ENCODE peak calls at places on chromosomes 12 and 14, in eight cellular contexts. G is NCI-H2029; N is iPS-NIHi11; Q is NCI-H748 treated with DMSO at 0.1 percent for 48 hours; X is HFFc6; C is stimulated activated naive CD4-positive, alpha-beta T cell; K is GM12891; V is Calu3. D is an unnamed sample.

GRCh38 chr14:49977126-49977841 is 84.4 kb downstream of the ARF6 start:
- DNase-seq in G (no peak), N (no peak), Q (no peak), X (no peak), C (peak), K (peak), V (no peak), D (no peak)

GRCh38 chr14:95040723-95041476 is 116.4 kb downstream of the DICER1 start:
- DNase-seq in G (no peak), N (no peak), Q (no peak), X (no peak), C (no peak), K (no peak), V (no peak), D (peak)

GRCh38 chr12:124734224-124734788 is 129.4 kb downstream of the SCARB1 start:
- DNase-seq in G (no peak), N (peak), Q (no peak), X (no peak), C (no peak), K (no peak), V (no peak), D (no peak)

GRCh38 chr12:131950182-131950913 is 606 bp downstream of the EP400 start:
- DNase-seq in G (no peak), N (peak), Q (no peak), X (no peak), C (peak), K (no peak), V (peak), D (peak)

GRCh38 chr12:122452701-122453285 is 30.3 kb upstream of the CLIP1 start:
- DNase-seq in G (no peak), N (no peak), Q (no peak), X (no peak), C (no peak), K (no peak), V (no peak), D (no peak)

GRCh38 chr12:53695148-53696138 is 19.6 kb upstream of the ATP5MC2 start:
- DNase-seq in G (no peak), N (peak), Q (no peak), X (peak), C (peak), K (no peak), V (peak), D (peak)

GRCh38 chr12:53217049-53217929 is 10.2 kb upstream of the ITGB7 start:
- DNase-seq in G (no peak), N (peak), Q (no peak), X (no peak), C (no peak), K (no peak), V (no peak), D (peak)

GRCh38 chr12:119206348-119207075 is 27.8 kb downstream of the HSPB8 start:
- DNase-seq in G (no peak), N (peak), Q (no peak), X (no peak), C (no peak), K (no peak), V (no peak), D (no peak)

GRCh38 chr12:119693006-119693405 is 25.1 kb downstream of the PRKAB1 start:
- DNase-seq in G (peak), N (no peak), Q (no peak), X (peak), C (no peak), K (no peak), V (peak), D (peak)

GRCh38 chr14:104289485-104289884 is 151.1 kb downstream of the KIF26A start:
- DNase-seq in G (no peak), N (no peak), Q (no peak), X (no peak), C (no peak), K (no peak), V (no peak), D (no peak)

GRCh38 chr14:90815817-90816662 is at the start of gene TTC7B:
- DNase-seq in G (no peak), N (peak), Q (no peak), X (no peak), C (no peak), K (peak), V (peak), D (peak)

GRCh38 chr12:89695100-89695499 is 13.5 kb downstream of the ATP2B1 start:
- DNase-seq in G (no peak), N (no peak), Q (no peak), X (peak), C (no peak), K (no peak), V (no peak), D (peak)

GRCh38 chr12:98446060-98446459 is 69.3 kb upstream of the TMPO start:
- DNase-seq in G (no peak), N (no peak), Q (no peak), X (no peak), C (no peak), K (no peak), V (no peak), D (no peak)

GRCh38 chr14:73829526-73830431 is 21.9 kb upstream of the PTGR2 start:
- DNase-seq in G (no peak), N (no peak), Q (no peak), X (peak), C (no peak), K (no peak), V (peak), D (peak)

GRCh38 chr14:94654071-94654974 is 42.1 kb downstream of the SERPINA3 start:
- DNase-seq in G (no peak), N (no peak), Q (no peak), X (no peak), C (no peak), K (no peak), V (no peak), D (no peak)

GRCh38 chr14:21860172-21860571 is 186.6 kb upstream of the OR4E1 start:
- DNase-seq in G (no peak), N (peak), Q (no peak), X (no peak), C (peak), K (no peak), V (peak), D (peak)

D was measured in EL.